ENCODE peak calls at places on chromosome 5, in five cellular contexts. M, O, I, T and R are unnamed samples.

GRCh38 chr5:154783774-154784460 is 28.7 kb downstream of the LARP1 start:
- DNase-seq in M (no peak), O (no peak), I (no peak), T (no peak), R (no peak)

GRCh38 chr5:132102101-132102701 is 28.6 kb downstream of the CSF2 start:
- DNase-seq in M (no peak), O (no peak), I (no peak), T (no peak), R (no peak)

GRCh38 chr5:94884294-94884693 is 265.8 kb downstream of the SLF1 start:
- DNase-seq in M (no peak), O (no peak), I (no peak), T (no peak), R (no peak)

GRCh38 chr5:41747291-41747690 is 122.9 kb downstream of the OXCT1 start:
- DNase-seq in M (no peak), O (no peak), I (peak; percentile 22), T (no peak), R (no peak)

GRCh38 chr5:62569466-62569865 is 9.2 kb upstream of the LRRC70 start:
- DNase-seq in M (no peak), O (no peak), I (no peak), T (no peak), R (no peak)

GRCh38 chr5:41193462-41194166 is 19.7 kb downstream of the C6 start:
- DNase-seq in M (peak; percentile 97), O (peak; percentile 94), I (no peak), T (peak; percentile 70), R (peak; percentile 53)

GRCh38 chr5:124403281-124403680 is 343.2 kb downstream of the ZNF608 start:
- DNase-seq in M (no peak), O (no peak), I (no peak), T (no peak), R (no peak)

GRCh38 chr5:110063640-110064592 is 374.2 kb downstream of the MAN2A1 start:
- DNase-seq in M (no peak), O (no peak), I (peak; percentile 48), T (no peak), R (no peak)

GRCh38 chr5:170151105-170151831 is 45.6 kb downstream of the FOXI1 start:
- DNase-seq in M (peak; percentile 55), O (peak; percentile 59), I (peak; percentile 91), T (no peak), R (peak; percentile 28)

GRCh38 chr5:39648539-39649200 is 223.9 kb upstream of the DAB2 start:
- DNase-seq in M (no peak), O (no peak), I (peak; percentile 72), T (no peak), R (no peak)

GRCh38 chr5:1108865-1109174 is 3.0 kb downstream of the SLC12A7 start:
- DNase-seq in M (no peak), O (no peak), I (no peak), T (no peak), R (no peak)

GRCh38 chr5:68315679-68316271 is 100.2 kb downstream of the PIK3R1 start:
- DNase-seq in M (no peak), O (no peak), I (no peak), T (no peak), R (no peak)

GRCh38 chr5:19902316-19902934 is 85.6 kb downstream of the CDH18 start:
- DNase-seq in M (no peak), O (no peak), I (peak; percentile 30), T (no peak), R (no peak)

GRCh38 chr5:154284433-154284832 is 93.9 kb downstream of the GALNT10 start:
- DNase-seq in M (no peak), O (no peak), I (no peak), T (no peak), R (no peak)

GRCh38 chr5:143987751-143988560 is 176.0 kb downstream of the HMHB1 start:
- DNase-seq in M (no peak), O (no peak), I (no peak), T (no peak), R (no peak)

GRCh38 chr5:170338933-170339779 is 41.6 kb upstream of the LCP2 start:
- DNase-seq in M (no peak), O (no peak), I (peak; percentile 3), T (no peak), R (no peak)

GRCh38 chr5:132500244-132500930 is 9.8 kb upstream of the IRF1 start:
- DNase-seq in M (no peak), O (no peak), I (no peak), T (no peak), R (no peak)

GRCh38 chr5:31237159-31237558 is 43.7 kb downstream of the CDH6 start:
- DNase-seq in M (no peak), O (no peak), I (peak; percentile 17), T (no peak), R (no peak)

GRCh38 chr5:96516631-96517071 is 83.6 kb upstream of the PCSK1 start:
- DNase-seq in M (no peak), O (no peak), I (no peak), T (no peak), R (no peak)
- TF ChIP-seq CTCF in M (no peak), O (no peak), I (no peak), T (no peak), R (no peak)

GRCh38 chr5:140362311-140362710 is 2.3 kb downstream of the SLC4A9 start:
- DNase-seq in M (no peak), O (no peak), I (no peak), T (no peak), R (no peak)

GRCh38 chr5:140363631-140364471 is 3.9 kb downstream of the SLC4A9 start:
- DNase-seq in M (no peak), O (no peak), I (no peak), T (no peak), R (no peak)

GRCh38 chr5:140361901-140362300 is 1.9 kb downstream of the SLC4A9 start:
- DNase-seq in M (no peak), O (no peak), I (no peak), T (no peak), R (no peak)

GRCh38 chr5:140364472-140364765 is 4.4 kb downstream of the SLC4A9 start:
- DNase-seq in M (no peak), O (no peak), I (no peak), T (no peak), R (no peak)

GRCh38 chr5:140362875-140363630 is 3.1 kb downstream of the SLC4A9 start:
- DNase-seq in M (peak; percentile 78), O (peak; percentile 76), I (no peak), T (peak; percentile 75), R (no peak)
- TF ChIP-seq CTCF in M (peak; percentile 98), O (peak; percentile 92), I (peak; percentile 99), T (peak; percentile 83), R (peak; percentile 94)

GRCh38 chr5:67165524-67166459 is 30.8 kb downstream of the CD180 start:
- DNase-seq in M (peak; percentile 83), O (peak; percentile 85), I (peak; percentile 54), T (peak; percentile 83), R (peak; percentile 42)
- TF ChIP-seq CTCF in M (peak; percentile 79), O (peak; percentile 70), I (peak; percentile 88), T (peak; percentile 85), R (peak; percentile 78)

GRCh38 chr5:74026310-74026709 is 400.3 kb downstream of the ARHGEF28 start:
- DNase-seq in M (no peak), O (no peak), I (no peak), T (no peak), R (no peak)
- TF ChIP-seq CTCF in M (no peak), O (no peak), I (no peak), T (no peak), R (no peak)

GRCh38 chr5:133919148-133920136 is 49.0 kb downstream of the C5orf15 start:
- DNase-seq in M (no peak), O (no peak), I (no peak), T (no peak), R (no peak)
- TF ChIP-seq CTCF in M (no peak), O (no peak), I (no peak), T (no peak), R (peak; percentile 5)

GRCh38 chr5:177496111-177497010 is 1.0 kb downstream of the PDLIM7 start:
- DNase-seq in M (no peak), O (peak; percentile 86), I (peak; percentile 69), T (no peak), R (peak; percentile 91)
- TF ChIP-seq CTCF in M (no peak), O (no peak), I (peak; percentile 62), T (no peak), R (peak; percentile 21)

DNA sequence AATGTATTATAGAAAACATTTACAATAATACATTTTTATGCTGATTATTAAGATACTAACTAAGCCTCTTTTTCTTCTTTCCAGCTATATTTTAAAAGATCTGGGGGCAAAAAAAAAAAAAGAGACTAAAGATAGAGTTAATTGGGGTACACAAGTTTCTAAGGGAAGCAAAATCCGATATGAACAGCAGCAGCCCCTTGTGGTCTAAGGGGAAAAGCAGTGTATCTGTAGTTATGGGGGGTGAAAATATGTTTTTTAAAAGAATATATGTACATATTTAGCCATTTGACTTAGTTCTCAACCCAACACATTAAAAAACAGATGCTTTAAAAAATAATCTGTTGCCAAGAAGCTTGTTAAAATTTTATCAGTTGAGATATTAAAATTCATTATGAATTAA is 134.3 kb upstream of the POU5F2 start:
- DNase-seq in M (no peak), O (no peak), I (no peak), T (no peak), R (no peak)
- TF ChIP-seq CTCF in M (no peak), O (no peak), I (no peak), T (no peak), R (peak; percentile 4)

GRCh38 chr5:168017313-168017712 is 274.1 kb upstream of the WWC1 start:
- DNase-seq in M (no peak), O (no peak), I (no peak), T (no peak), R (no peak)

GRCh38 chr5:168015506-168015905 is 275.9 kb upstream of the WWC1 start:
- DNase-seq in M (no peak), O (no peak), I (no peak), T (no peak), R (no peak)

GRCh38 chr5:168022761-168023160 is 268.7 kb upstream of the WWC1 start:
- DNase-seq in M (peak; percentile 22), O (no peak), I (no peak), T (no peak), R (no peak)

GRCh38 chr5:168023190-168023589 is 268.3 kb upstream of the WWC1 start:
- DNase-seq in M (peak; percentile 77), O (peak; percentile 70), I (no peak), T (peak; percentile 50), R (no peak)

GRCh38 chr5:168020522-168021294 is 270.7 kb upstream of the WWC1 start:
- DNase-seq in M (no peak), O (no peak), I (no peak), T (no peak), R (no peak)
- TF ChIP-seq CTCF in M (peak; percentile 24), O (peak; percentile 11), I (peak; percentile 25), T (peak; percentile 40), R (peak; percentile 21)